ENCODE peak calls at places on chromosomes 2 and 18, in ten cellular contexts. B, I, L, P, E, U, G, W, T and S are unnamed samples.

GRCh38 chr18:13217971-13218375 is 587 bp upstream of the LDLRAD4 start:
- DNase-seq in P (no peak), B (peak; percentile 72), G (peak; percentile 57), W (no peak), I (no peak), L (no peak), E (peak; percentile 49), U (no peak), T (no peak), S (no peak)

GRCh38 chr2:69798466-69798908 is 31.0 kb upstream of the GMCL1 start:
- DNase-seq in L (no peak), E (no peak), G (peak; percentile 16), I (no peak), U (no peak), T (peak; percentile 43), P (peak; percentile 56), B (no peak), W (peak; percentile 68), S (no peak)

GRCh38 chr2:203873461-203873860 is 5.9 kb downstream of the CTLA4 start:
- DNase-seq in T (no peak), L (no peak), G (no peak), W (no peak), E (no peak), B (no peak), U (no peak), I (no peak), P (no peak), S (no peak)

GRCh38 chr2:76008001-76008702 is 297.4 kb upstream of the GCFC2 start:
- DNase-seq in B (no peak), E (peak; percentile 37), L (no peak), U (peak; percentile 83), I (no peak), P (no peak), G (no peak), T (peak; percentile 5), W (no peak), S (no peak)

GRCh38 chr18:79863946-79864725 is 66.4 kb downstream of the KCNG2 start:
- DNase-seq in P (no peak), G (no peak), U (no peak), W (no peak), T (no peak), L (no peak), B (no peak), E (no peak), I (peak; percentile 10), S (no peak)

GRCh38 chr2:164657129-164657528 is 35.8 kb upstream of the GRB14 start:
- DNase-seq in G (no peak), P (no peak), L (no peak), T (no peak), E (no peak), U (no peak), B (no peak), W (no peak), I (no peak), S (no peak)

GRCh38 chr18:57819119-57819518 is 16.0 kb upstream of the ATP8B1 start:
- DNase-seq in W (no peak), P (no peak), G (no peak), I (no peak), B (no peak), E (no peak), L (no peak), U (no peak), T (no peak), S (no peak)

GRCh38 chr2:43114210-43114609 is 112.2 kb downstream of the ZFP36L2 start:
- DNase-seq in L (peak; percentile 35), T (no peak), G (no peak), B (no peak), W (peak; percentile 18), U (no peak), E (no peak), P (no peak), I (no peak), S (no peak)

GRCh38 chr2:230408244-230408842 is 7.7 kb upstream of the SP100 start:
- DNase-seq in P (no peak), L (no peak), B (no peak), I (no peak), U (no peak), T (no peak), W (no peak), E (no peak), G (peak; percentile 46), S (no peak)

GRCh38 chr2:110802213-110802932 is 70.0 kb downstream of the ACOXL start:
- DNase-seq in L (no peak), G (no peak), I (no peak), U (no peak), W (no peak), T (no peak), B (no peak), E (no peak), P (no peak), S (no peak)

GRCh38 chr2:133433455-133434451 is 134.5 kb downstream of the NCKAP5 start:
- DNase-seq in P (no peak), U (peak; percentile 33), E (no peak), G (no peak), I (no peak), T (no peak), B (no peak), L (no peak), W (no peak), S (no peak)

GRCh38 chr2:241885701-241886643 is 16.4 kb downstream of the RTP5 start:
- DNase-seq in I (no peak), E (no peak), B (no peak), P (no peak), G (no peak), U (no peak), W (no peak), L (no peak), T (no peak), S (peak; percentile 49)

GRCh38 chr2:142984657-142985056 is 107.2 kb downstream of the KYNU start:
- DNase-seq in U (no peak), E (no peak), B (no peak), G (no peak), P (no peak), I (no peak), T (no peak), L (no peak), W (no peak), S (no peak)

GRCh38 chr2:204333861-204334260 is 211.4 kb upstream of the PARD3B start:
- DNase-seq in E (no peak), T (no peak), L (no peak), I (no peak), B (no peak), U (no peak), W (no peak), G (no peak), P (no peak), S (no peak)

GRCh38 chr2:14189929-14190328 is 442.6 kb upstream of the LRATD1 start:
- DNase-seq in T (no peak), B (no peak), P (no peak), L (no peak), W (no peak), I (no peak), E (no peak), G (no peak), U (no peak), S (no peak)

GRCh38 chr2:503288-503999 is 173.8 kb downstream of the TMEM18 start:
- DNase-seq in E (no peak), L (no peak), I (no peak), T (no peak), B (no peak), G (no peak), P (no peak), W (no peak), U (no peak), S (no peak)

GRCh38 chr2:501130-501529 is 176.1 kb downstream of the TMEM18 start:
- DNase-seq in P (no peak), E (peak; percentile 46), B (no peak), I (no peak), W (no peak), G (no peak), U (no peak), T (no peak), L (no peak), S (no peak)

GRCh38 chr2:499726-500125 is 177.5 kb downstream of the TMEM18 start:
- DNase-seq in W (no peak), I (no peak), T (no peak), L (no peak), P (no peak), G (no peak), U (no peak), E (no peak), B (no peak), S (no peak)

GRCh38 chr2:502831-503230 is 174.4 kb downstream of the TMEM18 start:
- DNase-seq in P (no peak), E (no peak), W (no peak), I (no peak), U (no peak), G (no peak), B (no peak), L (no peak), T (no peak), S (no peak)

GRCh38 chr2:501667-502066 is 175.5 kb downstream of the TMEM18 start:
- DNase-seq in T (no peak), B (no peak), E (no peak), I (no peak), W (no peak), P (no peak), L (no peak), G (no peak), U (no peak), S (no peak)
- H3K27me3 ChIP-seq in T (no peaks in the 10 kb centered on the region), B (no peaks in the 10 kb centered on the region), E (peaks cover 37% of the 10 kb centered on the region), I (no peaks in the 10 kb centered on the region), W (no peaks in the 10 kb centered on the region), P (no peaks in the 10 kb centered on the region), L (no peaks in the 10 kb centered on the region), G (peaks cover 76% of the 10 kb centered on the region), U (no peaks in the 10 kb centered on the region), S (no peaks in the 10 kb centered on the region)

GRCh38 chr18:46646468-46646867 is 10.6 kb downstream of the LOXHD1 start:
- DNase-seq in B (no peak), U (no peak), P (no peak), W (no peak), E (no peak), T (no peak), L (no peak), G (no peak), I (no peak), S (no peak)
- H3K27me3 ChIP-seq in B (no peaks in the 10 kb centered on the region), U (peaks cover 4% of the 10 kb centered on the region), P (no peaks in the 10 kb centered on the region), W (no peaks in the 10 kb centered on the region), E (no peaks in the 10 kb centered on the region), T (no peaks in the 10 kb centered on the region), L (peaks cover 15% of the 10 kb centered on the region), G (no peaks in the 10 kb centered on the region), I (no peaks in the 10 kb centered on the region), S (peaks cover 2% of the 10 kb centered on the region)

DNA sequence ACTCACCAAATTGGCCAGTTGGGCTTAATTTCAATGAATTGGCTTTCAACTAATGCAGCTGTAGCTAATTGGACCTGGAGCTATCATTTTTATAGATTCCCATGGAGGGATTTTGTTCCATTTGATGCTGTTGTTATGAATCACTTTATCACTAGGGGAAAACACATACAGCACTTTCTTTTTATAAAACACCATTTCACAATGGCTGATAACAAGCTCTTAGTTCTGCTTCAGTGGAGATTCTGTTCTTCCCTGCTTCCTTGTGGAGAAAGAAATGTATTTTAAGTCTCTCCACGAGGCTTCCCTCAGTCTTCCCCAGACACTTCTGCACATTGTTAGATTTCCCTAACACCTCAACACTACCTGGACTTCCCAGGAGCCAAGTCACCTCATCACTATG is 71.8 kb downstream of the INPP5D start:
- DNase-seq in B (no peak), I (no peak), E (no peak), W (no peak), L (no peak), U (no peak), T (no peak), G (no peak), P (no peak), S (no peak)
- H3K27me3 ChIP-seq in B (no peaks in the 10 kb centered on the region), I (no peaks in the 10 kb centered on the region), E (no peaks in the 10 kb centered on the region), W (peaks cover 12% of the 10 kb centered on the region), L (no peaks in the 10 kb centered on the region), U (no peaks in the 10 kb centered on the region), T (no peaks in the 10 kb centered on the region), G (peaks cover 21% of the 10 kb centered on the region), P (no peaks in the 10 kb centered on the region), S (no peaks in the 10 kb centered on the region)

GRCh38 chr2:227204452-227204851 is 40.0 kb downstream of the COL4A3 start:
- DNase-seq in W (no peak), P (no peak), U (no peak), T (no peak), E (peak; percentile 88), B (no peak), G (no peak), I (no peak), L (no peak), S (no peak)
- H3K27me3 ChIP-seq in W (no peaks in the 10 kb centered on the region), P (no peaks in the 10 kb centered on the region), U (no peaks in the 10 kb centered on the region), T (no peaks in the 10 kb centered on the region), E (peaks cover 52% of the 10 kb centered on the region), B (no peaks in the 10 kb centered on the region), G (no peaks in the 10 kb centered on the region), I (no peaks in the 10 kb centered on the region), L (no peaks in the 10 kb centered on the region), S (no peaks in the 10 kb centered on the region)